ENCODE peak calls at places on chromosomes 2 and 18, in four cellular contexts. R is GM23248; V is HEK293T; Z is central memory CD4-positive, alpha-beta T cell. L is an unnamed sample.

GRCh38 chr2:170122883-170123547 is 54.9 kb upstream of the MYO3B start:
- DNase-seq in V (no peak), R (peak; percentile 55), Z (no peak), L (no peak)

GRCh38 chr2:84077504-84077903 is 381.6 kb downstream of the SUCLG1 start:
- DNase-seq in Z (no peak), R (peak; percentile 32), V (peak; percentile 12), L (peak; percentile 29)

GRCh38 chr2:65326276-65326675 is 98.6 kb downstream of the ACTR2 start:
- DNase-seq in V (no peak), Z (no peak), R (no peak), L (no peak)

GRCh38 chr2:49224426-49225010 is 70.2 kb upstream of the FSHR start:
- DNase-seq in R (no peak), Z (no peak), V (no peak), L (no peak)

GRCh38 chr18:8121942-8122480 is 487.2 kb upstream of the RAB12 start:
- DNase-seq in R (peak; percentile 93), V (no peak), Z (no peak), L (no peak)

GRCh38 chr2:234930397-234930796 is 21.4 kb upstream of the SH3BP4 start:
- DNase-seq in Z (no peak), V (no peak), R (no peak), L (no peak)

GRCh38 chr2:223692227-223692947 is 90.2 kb upstream of the SCG2 start:
- DNase-seq in Z (no peak), V (peak; percentile 66), R (peak; percentile 79), L (peak; percentile 37)

GRCh38 chr2:20378891-20379519 is 28.4 kb upstream of the PUM2 start:
- DNase-seq in Z (no peak), V (peak; percentile 71), R (peak; percentile 94), L (peak; percentile 60)

GRCh38 chr18:23422751-23423418 is 30.2 kb upstream of the RIOK3 start:
- DNase-seq in R (peak; percentile 83), V (no peak), Z (no peak), L (no peak)

GRCh38 chr18:75089748-75090327 is 119.1 kb downstream of the PTGR3 start:
- DNase-seq in Z (no peak), R (no peak), V (no peak), L (no peak)

GRCh38 chr2:80281083-80281482 is 23.5 kb downstream of the LRRTM1 start:
- DNase-seq in Z (no peak), V (no peak), R (no peak), L (no peak)

GRCh38 chr2:45930396-45930792 is 278.9 kb downstream of the PRKCE start:
- DNase-seq in Z (no peak), V (no peak), R (peak; percentile 64), L (no peak)

GRCh38 chr18:8260847-8261246 is 348.4 kb upstream of the RAB12 start:
- DNase-seq in Z (no peak), R (no peak), V (no peak), L (peak; percentile 9)

GRCh38 chr2:234764378-234764777 is 187.4 kb upstream of the SH3BP4 start:
- DNase-seq in R (no peak), V (no peak), Z (no peak), L (no peak)

GRCh38 chr2:106115250-106115649 is 78.9 kb downstream of the UXS1 start:
- DNase-seq in R (peak; percentile 60), V (no peak), Z (no peak), L (no peak)